ENCODE peak calls at places on chromosomes 4 and X, in five cellular contexts. One of them, this sample, is unnamed.

GRCh38 chr4:53061467-53061866 is 199.3 kb downstream of the RASL11B start:
- DNase-seq in HepG2: no peak
- DNase-seq in Peyer's patch: no peak
- DNase-seq in AG04450: no peak
- DNase-seq in suprapubic skin: no peak
- DNase-seq in this sample: no peak

GRCh38 chr4:170872794-170873193 is 783.0 kb upstream of the AADAT start:
- DNase-seq in HepG2: no peak
- DNase-seq in Peyer's patch: no peak
- DNase-seq in AG04450: no peak
- DNase-seq in suprapubic skin: no peak
- DNase-seq in this sample: no peak

GRCh38 chrX:7446815-7447214 is 298.9 kb upstream of the PUDP start:
- DNase-seq in suprapubic skin: no peak
- DNase-seq in HepG2: no peak
- DNase-seq in AG04450: no peak
- DNase-seq in Peyer's patch: no peak
- DNase-seq in this sample: no peak

GRCh38 chrX:87744391-87744790 is 226.8 kb downstream of the KLHL4 start:
- DNase-seq in Peyer's patch: no peak
- DNase-seq in suprapubic skin: no peak
- DNase-seq in HepG2: no peak
- DNase-seq in AG04450: no peak
- DNase-seq in this sample: no peak

GRCh38 chrX:13087322-13088154 is 43.1 kb upstream of the FAM9C start:
- DNase-seq in Peyer's patch: peak; percentile 86
- DNase-seq in suprapubic skin: no peak
- DNase-seq in HepG2: no peak
- DNase-seq in AG04450: no peak
- DNase-seq in this sample: no peak

GRCh38 chrX:68433155-68433980 is at the start of gene OPHN1:
- DNase-seq in HepG2: peak; percentile 29
- DNase-seq in Peyer's patch: peak; percentile 84
- DNase-seq in AG04450: no peak
- DNase-seq in suprapubic skin: peak; percentile 84
- DNase-seq in this sample: no peak

GRCh38 chr4:104896623-104897296 is 249.9 kb upstream of the TET2 start:
- DNase-seq in Peyer's patch: no peak
- DNase-seq in HepG2: no peak
- DNase-seq in AG04450: no peak
- DNase-seq in suprapubic skin: no peak
- DNase-seq in this sample: no peak

GRCh38 chr4:62070291-62070852 is 870.2 kb downstream of the ADGRL3 start:
- DNase-seq in Peyer's patch: peak; percentile 33
- DNase-seq in AG04450: no peak
- DNase-seq in HepG2: no peak
- DNase-seq in suprapubic skin: no peak
- DNase-seq in this sample: no peak

GRCh38 chr4:2281575-2282343 is 19.9 kb upstream of the MXD4 start:
- DNase-seq in AG04450: no peak
- DNase-seq in HepG2: no peak
- DNase-seq in Peyer's patch: peak; percentile 93
- DNase-seq in suprapubic skin: no peak
- DNase-seq in this sample: no peak

GRCh38 chr4:100299019-100299418 is 108.8 kb upstream of the DDIT4L start:
- DNase-seq in Peyer's patch: no peak
- DNase-seq in HepG2: no peak
- DNase-seq in AG04450: peak; percentile 58
- DNase-seq in suprapubic skin: no peak
- DNase-seq in this sample: peak; percentile 69

GRCh38 chr4:52892880-52893279 is 30.8 kb downstream of the RASL11B start:
- DNase-seq in HepG2: no peak
- DNase-seq in Peyer's patch: no peak
- DNase-seq in suprapubic skin: no peak
- DNase-seq in AG04450: no peak
- DNase-seq in this sample: no peak

GRCh38 chrX:79413009-79413408 is 45.9 kb upstream of the ITM2A start:
- DNase-seq in HepG2: peak; percentile 0
- DNase-seq in AG04450: no peak
- DNase-seq in Peyer's patch: no peak
- DNase-seq in suprapubic skin: no peak
- DNase-seq in this sample: no peak

GRCh38 chr4:169971456-169972015 is 54.7 kb downstream of the MFAP3L start:
- DNase-seq in HepG2: no peak
- DNase-seq in AG04450: no peak
- DNase-seq in suprapubic skin: no peak
- DNase-seq in Peyer's patch: no peak
- DNase-seq in this sample: no peak

GRCh38 chr4:109486007-109486406 is 52.4 kb downstream of the SEC24B start:
- DNase-seq in HepG2: no peak
- DNase-seq in AG04450: no peak
- DNase-seq in Peyer's patch: no peak
- DNase-seq in suprapubic skin: no peak
- DNase-seq in this sample: no peak

GRCh38 chrX:100685284-100685996 is 41.4 kb downstream of the SRPX2 start:
- DNase-seq in Peyer's patch: peak; percentile 89
- DNase-seq in AG04450: peak; percentile 37
- DNase-seq in HepG2: peak; percentile 62
- DNase-seq in suprapubic skin: no peak
- DNase-seq in this sample: peak; percentile 50

GRCh38 chrX:44980883-44981282 is 107.9 kb downstream of the KDM6A start:
- DNase-seq in AG04450: no peak
- DNase-seq in HepG2: no peak
- DNase-seq in suprapubic skin: no peak
- DNase-seq in Peyer's patch: no peak
- DNase-seq in this sample: no peak

DNA sequence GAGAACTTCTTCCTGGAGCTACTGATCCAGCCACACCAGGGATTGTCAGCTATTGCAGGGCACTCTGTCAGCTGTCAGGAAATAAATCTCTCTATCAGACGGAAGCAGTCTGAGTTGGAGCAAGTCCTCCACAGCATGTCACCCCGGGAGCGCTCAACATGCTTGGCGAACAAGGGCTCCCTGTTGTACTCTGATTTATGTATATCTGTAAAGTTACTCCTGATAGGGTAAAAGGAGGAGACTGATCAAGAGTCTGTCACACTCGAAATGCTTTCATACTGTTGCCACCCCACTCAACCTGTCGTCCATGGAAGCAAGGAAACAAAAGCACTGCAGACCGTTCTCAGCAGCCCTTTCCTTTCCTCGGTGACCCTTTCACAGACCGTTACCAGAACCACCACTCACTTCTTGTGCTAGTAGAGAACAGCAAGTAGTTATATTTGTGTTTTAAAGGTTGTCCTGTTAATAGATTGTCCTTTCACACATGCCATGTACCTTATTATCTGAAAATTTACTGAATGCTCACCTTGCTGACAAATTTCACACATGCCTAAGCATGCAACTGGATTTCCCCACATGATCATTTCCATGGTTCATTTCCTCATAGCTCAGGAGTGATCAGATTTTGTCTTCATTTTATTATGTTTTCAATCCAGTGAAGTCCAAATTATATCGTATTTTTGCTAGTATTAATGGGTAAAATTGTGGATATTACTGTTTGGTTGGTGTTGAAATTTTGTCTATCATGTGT is 2108.9 kb upstream of the TENM3 start:
- DNase-seq in AG04450: no peak
- DNase-seq in suprapubic skin: no peak
- DNase-seq in HepG2: no peak
- DNase-seq in Peyer's patch: peak; percentile 61
- DNase-seq in this sample: no peak
- TF ChIP-seq CTCF in AG04450: no peak
- TF ChIP-seq CTCF in suprapubic skin: no peak
- TF ChIP-seq CTCF in HepG2: no peak
- TF ChIP-seq CTCF in Peyer's patch: no peak
- TF ChIP-seq CTCF in this sample: no peak

GRCh38 chrX:154136627-154137161 is 7.3 kb upstream of the OPN1LW start:
- DNase-seq in HepG2: peak; percentile 45
- DNase-seq in suprapubic skin: peak; percentile 79
- DNase-seq in AG04450: no peak
- DNase-seq in Peyer's patch: peak; percentile 86
- DNase-seq in this sample: no peak
- H3K4me3 ChIP-seq in HepG2: no peak overlapping the region
- H3K4me3 ChIP-seq in suprapubic skin: peak overlapping the region; percentile 37
- H3K4me3 ChIP-seq in AG04450: peak overlapping the region; percentile 43
- H3K4me3 ChIP-seq in Peyer's patch: peak overlapping the region; percentile 33
- H3K4me3 ChIP-seq in this sample: no peak overlapping the region

DNA sequence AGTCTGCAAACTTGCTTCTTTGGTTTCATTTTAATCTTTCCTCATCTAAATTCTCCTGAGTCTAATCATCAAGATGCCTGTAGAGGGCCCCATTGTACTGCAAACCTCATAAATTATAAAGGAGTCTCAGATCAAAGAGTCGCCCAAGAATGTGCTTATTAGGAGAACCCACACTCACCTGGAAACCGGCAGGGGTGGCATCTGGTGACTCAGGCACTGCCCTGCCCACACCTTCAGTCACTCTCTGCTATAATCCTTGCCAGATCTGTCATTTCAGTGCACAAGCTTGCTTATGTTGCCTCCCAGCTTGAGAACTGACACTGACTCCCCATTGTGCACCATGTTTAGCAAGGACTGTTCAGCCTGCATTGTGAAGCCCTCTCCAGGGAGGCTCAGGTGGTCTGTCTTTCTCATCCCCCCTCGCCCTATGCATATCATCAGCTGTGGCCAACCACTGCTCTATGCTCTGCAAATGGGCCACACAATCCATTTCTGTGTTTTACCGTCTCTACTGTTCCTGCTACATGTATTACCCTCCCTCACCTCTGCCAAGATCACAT is 12.4 kb downstream of the EPGN start:
- DNase-seq in HepG2: peak; percentile 58
- DNase-seq in suprapubic skin: no peak
- DNase-seq in Peyer's patch: peak; percentile 74
- DNase-seq in AG04450: peak; percentile 46
- DNase-seq in this sample: peak; percentile 52
- TF ChIP-seq CTCF in HepG2: peak; percentile 42
- TF ChIP-seq CTCF in suprapubic skin: peak; percentile 20
- TF ChIP-seq CTCF in Peyer's patch: peak; percentile 21
- TF ChIP-seq CTCF in AG04450: peak; percentile 69
- TF ChIP-seq CTCF in this sample: peak; percentile 44

DNA sequence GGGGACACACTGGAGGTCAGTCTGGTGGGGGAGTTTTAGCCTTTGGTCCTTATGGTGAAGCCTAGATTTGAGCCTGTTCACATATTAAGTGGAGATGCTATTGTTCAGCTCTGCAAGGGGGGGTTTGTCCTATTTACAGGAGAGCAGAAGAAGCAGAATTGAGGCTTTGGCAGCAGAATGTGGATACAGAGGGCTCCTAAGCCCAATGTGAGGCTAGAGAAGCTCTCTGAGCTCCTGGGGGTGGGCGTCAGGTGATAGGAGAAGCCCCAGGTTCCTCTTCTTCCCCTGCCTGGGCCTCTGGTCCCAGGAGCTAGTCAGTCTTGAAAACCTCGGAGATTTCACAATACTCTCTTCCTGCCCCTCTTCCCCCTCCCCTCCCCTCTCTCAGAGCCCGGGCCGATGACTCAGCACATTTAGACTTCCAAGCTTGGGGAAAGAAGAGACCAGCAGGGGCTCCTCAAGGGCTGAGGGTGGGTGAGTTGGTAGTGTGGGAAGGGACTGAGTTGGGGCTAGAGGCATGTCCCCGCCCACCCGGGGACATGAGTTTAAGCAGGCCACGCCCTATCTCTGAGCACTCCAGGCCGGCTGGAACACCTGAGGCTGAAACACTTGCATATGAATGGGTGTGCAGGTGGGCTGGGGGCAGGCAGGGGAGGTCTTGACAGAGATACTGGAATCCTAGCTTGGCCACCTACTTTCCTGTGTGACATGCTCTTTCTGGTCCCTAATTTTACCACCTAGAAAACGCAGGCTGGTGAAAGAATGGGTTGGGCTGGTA is 3.4 kb downstream of the TFE3 start:
- DNase-seq in Peyer's patch: peak; percentile 73
- DNase-seq in AG04450: peak; percentile 81
- DNase-seq in suprapubic skin: peak; percentile 81
- DNase-seq in HepG2: peak; percentile 82
- DNase-seq in this sample: peak; percentile 63
- H3K4me3 ChIP-seq in Peyer's patch: peak overlapping the region; percentile 17
- H3K4me3 ChIP-seq in AG04450: peak overlapping the region; percentile 79
- H3K4me3 ChIP-seq in suprapubic skin: peak overlapping the region; percentile 74
- H3K4me3 ChIP-seq in HepG2: peak overlapping the region; percentile 36
- H3K4me3 ChIP-seq in this sample: peak overlapping the region; percentile 71

DNA sequence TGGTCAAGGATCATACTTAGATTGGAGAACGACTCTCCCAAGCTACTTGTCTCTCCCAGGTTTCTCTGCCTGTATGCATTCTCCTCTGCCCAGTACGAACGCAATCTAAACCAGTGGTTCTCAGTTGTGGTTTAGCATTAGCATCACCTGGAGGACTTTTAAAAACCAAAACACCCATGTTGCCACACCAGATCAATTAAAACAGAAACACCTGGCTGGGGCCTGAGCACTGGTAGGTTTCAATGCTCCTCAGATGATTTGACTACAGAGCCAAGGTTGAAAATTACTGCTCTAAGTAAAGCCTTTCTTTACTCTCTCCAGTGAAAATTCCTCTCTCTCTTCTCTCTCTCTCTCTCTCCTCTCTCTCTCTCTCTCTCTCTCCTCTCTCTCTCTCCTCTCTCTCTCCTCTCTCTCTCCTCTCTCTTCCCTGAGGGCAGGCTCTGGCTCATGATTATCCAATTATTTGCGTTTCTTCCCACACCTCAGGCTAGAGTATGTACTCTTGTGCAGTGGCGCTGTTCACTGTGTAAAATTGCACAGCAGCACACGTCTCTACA is 153.7 kb upstream of the FGF13 start:
- DNase-seq in suprapubic skin: no peak
- DNase-seq in AG04450: no peak
- DNase-seq in Peyer's patch: no peak
- DNase-seq in HepG2: no peak
- DNase-seq in this sample: no peak
- TF ChIP-seq CTCF in suprapubic skin: no peak
- TF ChIP-seq CTCF in AG04450: no peak
- TF ChIP-seq CTCF in Peyer's patch: no peak
- TF ChIP-seq CTCF in HepG2: no peak
- TF ChIP-seq CTCF in this sample: no peak

DNA sequence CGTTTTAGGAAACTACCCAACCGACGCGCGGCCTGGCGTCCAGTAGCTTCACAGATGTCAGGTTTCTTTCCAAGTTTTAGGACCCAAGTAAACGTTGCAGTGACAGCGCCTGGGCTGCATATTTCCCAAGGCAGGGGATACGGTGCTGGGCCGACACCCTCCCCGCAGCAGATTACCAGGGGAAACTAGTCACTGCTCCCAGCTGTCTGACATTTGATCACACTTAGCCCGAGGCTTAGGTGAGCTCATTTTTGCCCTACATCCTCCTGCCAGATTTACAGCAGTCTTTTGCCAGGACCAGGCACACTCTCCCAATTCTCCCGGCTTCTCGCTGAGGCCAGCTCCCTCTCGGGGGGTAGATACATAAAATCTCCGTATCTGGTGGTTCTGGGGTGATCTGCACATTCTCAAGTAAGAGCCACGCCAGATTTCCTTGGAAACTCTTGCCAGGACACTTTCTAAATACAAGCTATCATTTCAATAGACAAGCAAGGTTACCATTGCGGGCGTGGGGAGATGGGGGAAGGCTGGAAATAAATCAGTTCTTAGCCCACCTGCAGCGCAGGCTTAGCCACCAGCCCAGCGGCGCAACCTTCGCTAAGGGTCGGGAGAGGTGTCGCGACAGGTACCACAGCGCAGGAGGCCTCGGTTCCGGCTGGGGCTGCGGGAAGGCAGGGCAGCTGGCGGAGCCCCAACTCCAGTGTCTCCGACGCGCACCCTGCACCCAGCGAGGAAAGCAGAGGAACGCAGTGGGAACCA is 2.5 kb upstream of the SOX3 start:
- DNase-seq in Peyer's patch: no peak
- DNase-seq in HepG2: no peak
- DNase-seq in AG04450: no peak
- DNase-seq in suprapubic skin: no peak
- DNase-seq in this sample: no peak
- H3K4me3 ChIP-seq in Peyer's patch: no peak overlapping the region
- H3K4me3 ChIP-seq in HepG2: no peak overlapping the region
- H3K4me3 ChIP-seq in AG04450: no peak overlapping the region
- H3K4me3 ChIP-seq in suprapubic skin: no peak overlapping the region
- H3K4me3 ChIP-seq in this sample: no peak overlapping the region